ENCODE peak calls at places on chromosomes 13 and 19, in five cellular contexts. One of them, this sample, is unnamed. For H3K4me1 and H3K9me3, the result is how much of the 10 kb centered on the place peaks cover.

GRCh38 chr19:15508035-15508710 is at the start of gene CYP4F22:
- DNase-seq in tibial artery: no peak
- DNase-seq in fibroblast of lung: no peak
- DNase-seq in CD8-positive, alpha-beta memory T cell: peak
- DNase-seq in DND-41: no peak
- DNase-seq in this sample: peak

GRCh38 chr13:71866173-71867091 is 572 bp downstream of the DACH1 start:
- DNase-seq in fibroblast of lung: peak
- DNase-seq in tibial artery: no peak
- DNase-seq in DND-41: peak
- DNase-seq in CD8-positive, alpha-beta memory T cell: no peak
- DNase-seq in this sample: no peak

GRCh38 chr19:49362926-49363264 is 679 bp upstream of the TEAD2 start:
- DNase-seq in DND-41: no peak
- DNase-seq in tibial artery: peak
- DNase-seq in CD8-positive, alpha-beta memory T cell: no peak
- DNase-seq in fibroblast of lung: no peak
- DNase-seq in this sample: no peak

GRCh38 chr13:60611523-60611922 is 214.5 kb downstream of the TDRD3 start:
- DNase-seq in fibroblast of lung: no peak
- DNase-seq in tibial artery: no peak
- DNase-seq in CD8-positive, alpha-beta memory T cell: no peak
- DNase-seq in DND-41: no peak
- DNase-seq in this sample: no peak

GRCh38 chr19:27793128-27793643 is 1419.8 kb downstream of the UQCRFS1 start:
- DNase-seq in DND-41: peak
- DNase-seq in CD8-positive, alpha-beta memory T cell: peak
- DNase-seq in tibial artery: peak
- DNase-seq in fibroblast of lung: peak
- DNase-seq in this sample: peak

GRCh38 chr19:54190942-54191670 is at the start of gene TSEN34:
- DNase-seq in DND-41: peak
- DNase-seq in fibroblast of lung: peak
- DNase-seq in tibial artery: peak
- DNase-seq in CD8-positive, alpha-beta memory T cell: peak
- DNase-seq in this sample: peak

GRCh38 chr13:35179494-35179893 is 237.4 kb downstream of the NBEA start:
- DNase-seq in CD8-positive, alpha-beta memory T cell: no peak
- DNase-seq in fibroblast of lung: no peak
- DNase-seq in DND-41: no peak
- DNase-seq in tibial artery: no peak
- DNase-seq in this sample: no peak

GRCh38 chr13:53520132-53520531 is 491.5 kb downstream of the OLFM4 start:
- DNase-seq in CD8-positive, alpha-beta memory T cell: no peak
- DNase-seq in DND-41: no peak
- DNase-seq in tibial artery: no peak
- DNase-seq in fibroblast of lung: no peak
- DNase-seq in this sample: no peak

GRCh38 chr19:54426291-54426918 is 11.1 kb downstream of the TTYH1 start:
- DNase-seq in DND-41: no peak
- DNase-seq in CD8-positive, alpha-beta memory T cell: no peak
- DNase-seq in tibial artery: no peak
- DNase-seq in fibroblast of lung: no peak
- DNase-seq in this sample: no peak

GRCh38 chr13:33761744-33762143 is 56.2 kb upstream of the RFC3 start:
- DNase-seq in tibial artery: no peak
- DNase-seq in fibroblast of lung: no peak
- DNase-seq in CD8-positive, alpha-beta memory T cell: no peak
- DNase-seq in DND-41: no peak
- DNase-seq in this sample: no peak

GRCh38 chr13:105147481-105147880 is 1388.0 kb downstream of the EFNB2 start:
- DNase-seq in CD8-positive, alpha-beta memory T cell: no peak
- DNase-seq in tibial artery: no peak
- DNase-seq in DND-41: no peak
- DNase-seq in fibroblast of lung: peak
- DNase-seq in this sample: no peak

GRCh38 chr19:56119585-56119978 is 1.5 kb downstream of the ZNF787 start:
- DNase-seq in CD8-positive, alpha-beta memory T cell: no peak
- DNase-seq in fibroblast of lung: no peak
- DNase-seq in tibial artery: no peak
- DNase-seq in DND-41: no peak
- DNase-seq in this sample: no peak

GRCh38 chr13:49302817-49303216 is 55.1 kb downstream of the CDADC1 start:
- DNase-seq in CD8-positive, alpha-beta memory T cell: no peak
- DNase-seq in tibial artery: no peak
- DNase-seq in fibroblast of lung: no peak
- DNase-seq in DND-41: no peak
- DNase-seq in this sample: no peak

GRCh38 chr19:39046037-39046821 is 13.9 kb upstream of the FBXO27 start:
- DNase-seq in tibial artery: no peak
- DNase-seq in fibroblast of lung: no peak
- DNase-seq in CD8-positive, alpha-beta memory T cell: no peak
- DNase-seq in DND-41: no peak
- DNase-seq in this sample: no peak

GRCh38 chr19:50877338-50877737 is 4.1 kb downstream of the KLK2 start:
- DNase-seq in DND-41: no peak
- DNase-seq in tibial artery: no peak
- DNase-seq in CD8-positive, alpha-beta memory T cell: no peak
- DNase-seq in fibroblast of lung: no peak
- DNase-seq in this sample: no peak

GRCh38 chr13:26604784-26605183 is 47.3 kb downstream of the WASF3 start:
- DNase-seq in tibial artery: peak
- DNase-seq in fibroblast of lung: no peak
- DNase-seq in DND-41: no peak
- DNase-seq in CD8-positive, alpha-beta memory T cell: no peak
- DNase-seq in this sample: no peak

GRCh38 chr13:97255515-97255999 is 33.4 kb downstream of the MBNL2 start:
- DNase-seq in CD8-positive, alpha-beta memory T cell: no peak
- DNase-seq in tibial artery: no peak
- DNase-seq in fibroblast of lung: peak
- DNase-seq in DND-41: no peak
- DNase-seq in this sample: no peak
- H3K4me3 ChIP-seq in CD8-positive, alpha-beta memory T cell: no peak
- H3K4me3 ChIP-seq in tibial artery: no peak
- H3K4me3 ChIP-seq in fibroblast of lung: no peak
- H3K4me3 ChIP-seq in DND-41: no peak
- H3K4me3 ChIP-seq in this sample: no peak

GRCh38 chr19:10001899-10002298 is 8.4 kb downstream of the COL5A3 start:
- DNase-seq in tibial artery: no peak
- DNase-seq in fibroblast of lung: peak
- DNase-seq in CD8-positive, alpha-beta memory T cell: no peak
- DNase-seq in DND-41: no peak
- DNase-seq in this sample: no peak
- H3K4me1 ChIP-seq in tibial artery: under half
- H3K4me1 ChIP-seq in fibroblast of lung: under half
- H3K4me1 ChIP-seq in CD8-positive, alpha-beta memory T cell: under half
- H3K4me1 ChIP-seq in DND-41: under half
- H3K4me1 ChIP-seq in this sample: under half

GRCh38 chr19:11856568-11857264 is 8.2 kb downstream of the ZNF439 start:
- DNase-seq in CD8-positive, alpha-beta memory T cell: no peak
- DNase-seq in fibroblast of lung: no peak
- DNase-seq in DND-41: no peak
- DNase-seq in tibial artery: no peak
- DNase-seq in this sample: no peak
- H3K9me3 ChIP-seq in CD8-positive, alpha-beta memory T cell: under half
- H3K9me3 ChIP-seq in fibroblast of lung: under half
- H3K9me3 ChIP-seq in DND-41: under half
- H3K9me3 ChIP-seq in tibial artery: under half
- H3K9me3 ChIP-seq in this sample: under half

DNA sequence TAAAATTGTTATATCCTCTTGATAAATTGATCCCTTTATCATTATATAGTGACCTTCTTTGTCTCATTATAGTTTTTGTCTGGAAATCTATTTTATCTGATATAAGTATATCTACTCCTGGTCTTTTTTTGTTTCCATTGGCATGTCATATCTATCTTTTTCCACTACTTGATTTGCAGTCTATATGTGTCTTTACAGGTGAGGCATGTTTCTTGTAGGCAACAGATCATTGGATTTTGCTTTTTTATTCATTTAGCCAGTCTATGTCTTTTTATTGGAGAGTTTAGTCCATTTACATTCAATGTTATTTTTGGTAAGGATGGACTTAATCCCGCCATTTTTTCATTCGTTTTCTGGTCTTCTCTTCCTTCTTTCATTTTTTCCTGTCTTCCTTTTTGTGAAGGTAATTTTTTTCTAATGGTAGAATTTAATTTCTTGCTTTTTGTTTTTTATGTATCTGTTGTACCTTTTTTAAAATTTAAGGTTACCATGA is 13.5 kb upstream of the ZNF823 start:
- DNase-seq in tibial artery: no peak
- DNase-seq in fibroblast of lung: no peak
- DNase-seq in CD8-positive, alpha-beta memory T cell: no peak
- DNase-seq in DND-41: no peak
- DNase-seq in this sample: no peak
- H3K4me3 ChIP-seq in tibial artery: no peak
- H3K4me3 ChIP-seq in fibroblast of lung: no peak
- H3K4me3 ChIP-seq in CD8-positive, alpha-beta memory T cell: no peak
- H3K4me3 ChIP-seq in DND-41: no peak
- H3K4me3 ChIP-seq in this sample: no peak